ENCODE peak calls at places on chromosome 17, in six cellular contexts. T, G, U, A, W and N are unnamed samples.

GRCh38 chr17:59377410-59377809 is 46.0 kb downstream of the YPEL2 start:
- DNase-seq in T (no peak), G (peak; percentile 55), U (no peak), A (no peak), W (no peak), N (no peak)

GRCh38 chr17:31211352-31212012 is 85.6 kb downstream of the OMG start:
- DNase-seq in T (no peak), G (peak; percentile 47), U (no peak), A (no peak), W (no peak), N (peak; percentile 26)

GRCh38 chr17:80328620-80329380 is 68.1 kb downstream of the RNF213 start:
- DNase-seq in T (no peak), G (no peak), U (no peak), A (no peak), W (no peak), N (no peak)

GRCh38 chr17:57112994-57113393 is 27.9 kb downstream of the AKAP1 start:
- DNase-seq in T (no peak), G (no peak), U (no peak), A (no peak), W (no peak), N (no peak)

GRCh38 chr17:75502072-75502745 is 13.1 kb downstream of the CASKIN2 start:
- DNase-seq in T (no peak), G (no peak), U (no peak), A (no peak), W (no peak), N (no peak)

GRCh38 chr17:66540131-66540781 is 237.8 kb downstream of the PRKCA start:
- DNase-seq in T (peak; percentile 20), G (peak; percentile 95), U (peak; percentile 74), A (no peak), W (no peak), N (no peak)

GRCh38 chr17:82301916-82302497 is 15.4 kb downstream of the CD7 start:
- DNase-seq in T (peak; percentile 79), G (no peak), U (no peak), A (no peak), W (no peak), N (no peak)

GRCh38 chr17:28928061-28928460 is 23.3 kb downstream of the PHF12 start:
- DNase-seq in T (peak; percentile 15), G (peak; percentile 48), U (no peak), A (no peak), W (no peak), N (no peak)

GRCh38 chr17:68568581-68568980 is 32.6 kb downstream of the FAM20A start:
- DNase-seq in T (no peak), G (no peak), U (no peak), A (no peak), W (no peak), N (no peak)

GRCh38 chr17:36544049-36544319 is 735 bp upstream of the GGNBP2 start:
- DNase-seq in T (peak; percentile 32), G (peak; percentile 82), U (peak; percentile 46), A (no peak), W (no peak), N (peak; percentile 48)

GRCh38 chr17:20995164-20995872 is 47.5 kb downstream of the USP22 start:
- DNase-seq in T (no peak), G (no peak), U (no peak), A (no peak), W (no peak), N (no peak)

GRCh38 chr17:42623732-42624596 is 14.5 kb downstream of the TUBG1 start:
- DNase-seq in T (no peak), G (no peak), U (no peak), A (peak; percentile 73), W (no peak), N (peak; percentile 72)

GRCh38 chr17:16818821-16819683 is 129.0 kb downstream of the CCDC144A start:
- DNase-seq in T (no peak), G (no peak), U (no peak), A (no peak), W (no peak), N (no peak)

GRCh38 chr17:41413353-41413752 is 11.0 kb downstream of the KRT37 start:
- DNase-seq in T (no peak), G (no peak), U (no peak), A (no peak), W (no peak), N (no peak)

GRCh38 chr17:79671387-79671752 is 59.4 kb upstream of the ENPP7 start:
- DNase-seq in T (no peak), G (no peak), U (no peak), A (no peak), W (no peak), N (no peak)